ENCODE peak calls at places on chromosomes 12 and 14, in four cellular contexts. F is fibroblast of the conjunctiva, N is ACHN, V is neural progenitor cell. M is an unnamed sample.

GRCh38 chr14:61573748-61574513 is 121.4 kb upstream of the HIF1A start:
- DNase-seq in F (no peak), N (peak), V (no peak), M (no peak)

GRCh38 chr12:116138380-116138779 is 139.1 kb downstream of the MED13L start:
- DNase-seq in F (no peak), N (no peak), V (peak), M (no peak)

GRCh38 chr12:97131220-97131981 is 224.3 kb downstream of the NEDD1 start:
- DNase-seq in F (no peak), N (no peak), V (peak), M (no peak)

GRCh38 chr12:123024819-123025391 is 44.4 kb downstream of the ARL6IP4 start:
- DNase-seq in F (no peak), N (no peak), V (no peak), M (no peak)

GRCh38 chr14:56115471-56115870 is 2.7 kb upstream of the PELI2 start:
- DNase-seq in F (no peak), N (no peak), V (no peak), M (no peak)

GRCh38 chr12:11929714-11930113 is 141.0 kb upstream of the BCL2L14 start:
- DNase-seq in F (no peak), N (no peak), V (no peak), M (no peak)

GRCh38 chr14:86462193-86462592 is 932.2 kb downstream of the FLRT2 start:
- DNase-seq in F (no peak), N (peak), V (peak), M (no peak)

GRCh38 chr12:112386726-112387125 is 4.5 kb upstream of the HECTD4 start:
- DNase-seq in F (peak), N (no peak), V (no peak), M (no peak)

GRCh38 chr12:124264879-124265278 is 30.0 kb upstream of the RFLNA start:
- DNase-seq in F (no peak), N (no peak), V (no peak), M (no peak)

GRCh38 chr12:116713529-116713928 is 24.3 kb downstream of the SPRING1 start:
- DNase-seq in F (no peak), N (no peak), V (no peak), M (no peak)

GRCh38 chr12:67096533-67097318 is 172.4 kb upstream of the CAND1 start:
- DNase-seq in F (peak), N (no peak), V (no peak), M (no peak)

GRCh38 chr14:92539419-92539818 is 25.8 kb downstream of the RIN3 start:
- DNase-seq in F (no peak), N (no peak), V (no peak), M (no peak)

GRCh38 chr12:530308-530707 is 70.6 kb downstream of the B4GALNT3 start:
- DNase-seq in F (no peak), N (no peak), V (no peak), M (no peak)

GRCh38 chr14:23327947-23328744 is 6.9 kb downstream of the PABPN1 start:
- DNase-seq in F (peak), N (peak), V (peak), M (peak)

GRCh38 chr12:69685810-69686209 is 13.3 kb downstream of the BEST3 start:
- DNase-seq in F (peak), N (peak), V (no peak), M (peak)

GRCh38 chr12:51771008-51771407 is 77.5 kb downstream of the FIGNL2 start:
- DNase-seq in F (no peak), N (no peak), V (no peak), M (no peak)

GRCh38 chr14:61213116-61213720 is 67.9 kb downstream of the TMEM30B start:
- DNase-seq in F (no peak), N (no peak), V (no peak), M (no peak)

GRCh38 chr14:104106471-104106991 is 21.0 kb downstream of the ASPG start:
- DNase-seq in F (no peak), N (no peak), V (no peak), M (no peak)

GRCh38 chr12:120199595-120200306 is 1.2 kb downstream of the RPLP0 start:
- DNase-seq in F (peak), N (peak), V (no peak), M (peak)

GRCh38 chr12:3280967-3281366 is 203.8 kb downstream of the TSPAN9 start:
- DNase-seq in F (no peak), N (no peak), V (no peak), M (no peak)

GRCh38 chr12:46956451-46957035 is 122.9 kb upstream of the PCED1B start:
- DNase-seq in F (no peak), N (no peak), V (no peak), M (no peak)

GRCh38 chr12:56293785-56294184 is 6.3 kb downstream of the CS start:
- DNase-seq in F (no peak), N (no peak), V (no peak), M (no peak)

GRCh38 chr12:111715242-111715641 is 29.4 kb downstream of the ACAD10 start:
- DNase-seq in F (no peak), N (no peak), V (no peak), M (no peak)

GRCh38 chr12:109052097-109052414 is 320 bp upstream of the USP30 start:
- DNase-seq in F (no peak), N (no peak), V (no peak), M (no peak)

GRCh38 chr14:105385698-105386365 is 12.5 kb upstream of the TEX22 start:
- DNase-seq in F (no peak), N (no peak), V (no peak), M (no peak)

GRCh38 chr14:59320771-59321170 is 132.3 kb downstream of the DAAM1 start:
- DNase-seq in F (no peak), N (no peak), V (no peak), M (no peak)

GRCh38 chr14:55580401-55581010 is 499 bp downstream of the KTN1 start:
- DNase-seq in F (no peak), N (peak), V (peak), M (no peak)

GRCh38 chr12:59548930-59549329 is 46.9 kb upstream of the SLC16A7 start:
- DNase-seq in F (no peak), N (no peak), V (peak), M (no peak)

GRCh38 chr12:113014565-113014964 is 36.2 kb downstream of the OAS2 start:
- DNase-seq in F (no peak), N (no peak), V (no peak), M (no peak)